ENCODE peak calls at places on chromosomes 4 and X, in five cellular contexts. One of them, this sample, is unnamed.

GRCh38 chr4:64539234-64539849 is 130.1 kb upstream of the TECRL start:
- DNase-seq in WTC11: peak
- DNase-seq in HFFc6: peak
- DNase-seq in ovary: peak
- DNase-seq in thoracic aorta: no peak
- DNase-seq in this sample: no peak

GRCh38 chr4:174483792-174484191 is 38.5 kb downstream of the HPGD start:
- DNase-seq in WTC11: no peak
- DNase-seq in HFFc6: no peak
- DNase-seq in ovary: no peak
- DNase-seq in thoracic aorta: no peak
- DNase-seq in this sample: no peak

GRCh38 chr4:1469596-1470392 is 63.6 kb upstream of the NKX1-1 start:
- DNase-seq in WTC11: peak
- DNase-seq in HFFc6: no peak
- DNase-seq in ovary: no peak
- DNase-seq in thoracic aorta: no peak
- DNase-seq in this sample: peak

GRCh38 chr4:74546020-74546419 is 101.1 kb downstream of the AREG start:
- DNase-seq in WTC11: no peak
- DNase-seq in HFFc6: no peak
- DNase-seq in ovary: no peak
- DNase-seq in thoracic aorta: no peak
- DNase-seq in this sample: no peak

GRCh38 chrX:51804741-51805140 is 61.5 kb downstream of the GSPT2 start:
- DNase-seq in WTC11: no peak
- DNase-seq in HFFc6: no peak
- DNase-seq in ovary: no peak
- DNase-seq in thoracic aorta: no peak
- DNase-seq in this sample: no peak

GRCh38 chr4:52941450-52941849 is 79.3 kb downstream of the RASL11B start:
- DNase-seq in WTC11: no peak
- DNase-seq in HFFc6: no peak
- DNase-seq in ovary: no peak
- DNase-seq in thoracic aorta: no peak
- DNase-seq in this sample: no peak

GRCh38 chrX:130039847-130040246 is 57.4 kb downstream of the BCORL1 start:
- DNase-seq in WTC11: no peak
- DNase-seq in HFFc6: no peak
- DNase-seq in ovary: peak
- DNase-seq in thoracic aorta: no peak
- DNase-seq in this sample: no peak

GRCh38 chr4:184383497-184384055 is 90.8 kb downstream of the IRF2 start:
- DNase-seq in WTC11: no peak
- DNase-seq in HFFc6: peak
- DNase-seq in ovary: peak
- DNase-seq in thoracic aorta: no peak
- DNase-seq in this sample: peak

GRCh38 chrX:21153503-21153902 is 220.7 kb upstream of the CNKSR2 start:
- DNase-seq in WTC11: no peak
- DNase-seq in HFFc6: no peak
- DNase-seq in ovary: no peak
- DNase-seq in thoracic aorta: no peak
- DNase-seq in this sample: no peak

GRCh38 chr4:7900351-7900750 is 39.3 kb downstream of the AFAP1 start:
- DNase-seq in WTC11: no peak
- DNase-seq in HFFc6: no peak
- DNase-seq in ovary: no peak
- DNase-seq in thoracic aorta: no peak
- DNase-seq in this sample: no peak

GRCh38 chrX:104318330-104319009 is 63.7 kb upstream of the ESX1 start:
- DNase-seq in WTC11: no peak
- DNase-seq in HFFc6: peak
- DNase-seq in ovary: no peak
- DNase-seq in thoracic aorta: no peak
- DNase-seq in this sample: no peak

GRCh38 chrX:8711401-8711800 is 20.5 kb downstream of the ANOS1 start:
- DNase-seq in WTC11: no peak
- DNase-seq in HFFc6: no peak
- DNase-seq in ovary: no peak
- DNase-seq in thoracic aorta: no peak
- DNase-seq in this sample: no peak

GRCh38 chr4:111630705-111631104 is 514.5 kb upstream of the FAM241A start:
- DNase-seq in WTC11: no peak
- DNase-seq in HFFc6: peak
- DNase-seq in ovary: no peak
- DNase-seq in thoracic aorta: no peak
- DNase-seq in this sample: no peak
- TF ChIP-seq CTCF in WTC11: no peak
- TF ChIP-seq CTCF in HFFc6: peak
- TF ChIP-seq CTCF in ovary: no peak
- TF ChIP-seq CTCF in thoracic aorta: no peak
- TF ChIP-seq CTCF in this sample: no peak

GRCh38 chr4:89511776-89512175 is 204.2 kb upstream of the GPRIN3 start:
- DNase-seq in WTC11: no peak
- DNase-seq in HFFc6: no peak
- DNase-seq in ovary: no peak
- DNase-seq in thoracic aorta: no peak
- DNase-seq in this sample: no peak
- TF ChIP-seq CTCF in WTC11: no peak
- TF ChIP-seq CTCF in HFFc6: no peak
- TF ChIP-seq CTCF in ovary: no peak
- TF ChIP-seq CTCF in thoracic aorta: no peak
- TF ChIP-seq CTCF in this sample: no peak

GRCh38 chrX:47202877-47203276 is 9.2 kb downstream of the UBA1 start:
- DNase-seq in WTC11: no peak
- DNase-seq in HFFc6: no peak
- DNase-seq in ovary: no peak
- DNase-seq in thoracic aorta: no peak
- DNase-seq in this sample: no peak
- TF ChIP-seq CTCF in WTC11: no peak
- TF ChIP-seq CTCF in HFFc6: no peak
- TF ChIP-seq CTCF in ovary: no peak
- TF ChIP-seq CTCF in thoracic aorta: no peak
- TF ChIP-seq CTCF in this sample: no peak

DNA sequence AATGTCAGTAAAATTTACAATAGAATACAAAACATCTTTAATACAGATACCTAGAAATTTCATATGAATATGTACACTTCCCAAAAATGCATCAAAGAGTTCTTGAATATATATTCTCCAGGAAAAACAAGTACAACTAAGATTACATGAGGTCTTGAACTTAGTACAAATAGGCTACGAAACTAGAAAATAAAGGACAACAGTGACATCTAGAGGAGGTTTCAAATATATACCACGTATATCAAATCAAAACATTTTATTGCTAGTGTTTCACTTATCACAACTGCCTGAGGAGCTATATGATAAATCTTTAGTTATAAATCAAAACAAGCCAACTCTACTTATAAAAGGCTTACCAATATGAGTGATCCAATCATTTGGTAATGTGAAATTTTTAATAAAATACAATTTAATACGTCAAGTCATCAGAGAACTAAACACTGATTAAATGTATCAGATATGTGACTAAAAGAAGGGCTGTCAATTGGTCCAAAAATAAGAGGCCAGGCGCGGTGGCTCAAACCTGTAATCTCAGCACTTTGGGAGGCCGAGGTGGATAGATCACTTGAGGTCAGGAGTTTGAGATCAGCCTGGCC is 36.6 kb downstream of the ANAPC10 start:
- DNase-seq in WTC11: no peak
- DNase-seq in HFFc6: peak
- DNase-seq in ovary: no peak
- DNase-seq in thoracic aorta: no peak
- DNase-seq in this sample: no peak
- TF ChIP-seq CTCF in WTC11: peak
- TF ChIP-seq CTCF in HFFc6: peak
- TF ChIP-seq CTCF in ovary: no peak
- TF ChIP-seq CTCF in thoracic aorta: peak
- TF ChIP-seq CTCF in this sample: peak

DNA sequence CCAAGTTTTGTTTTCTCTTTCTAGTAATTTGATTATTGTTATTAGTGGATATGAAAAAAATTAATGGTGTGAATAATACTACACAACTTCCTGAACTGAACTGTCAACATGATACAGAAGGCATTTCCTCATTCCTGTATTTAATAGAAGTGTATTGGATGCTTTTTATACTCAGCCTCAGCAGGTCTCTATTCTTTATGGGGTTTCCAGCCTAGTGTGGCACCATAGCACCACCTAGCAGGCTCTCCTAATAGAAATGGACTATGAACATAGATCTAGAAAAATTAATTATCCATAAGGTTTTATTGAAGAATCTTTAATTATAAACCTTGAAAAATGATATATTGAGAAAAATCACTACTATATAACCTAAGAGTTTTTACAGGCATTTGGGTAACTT is 52.4 kb downstream of the GLRB start:
- DNase-seq in WTC11: no peak
- DNase-seq in HFFc6: peak
- DNase-seq in ovary: no peak
- DNase-seq in thoracic aorta: no peak
- DNase-seq in this sample: no peak
- TF ChIP-seq CTCF in WTC11: no peak
- TF ChIP-seq CTCF in HFFc6: peak
- TF ChIP-seq CTCF in ovary: no peak
- TF ChIP-seq CTCF in thoracic aorta: peak
- TF ChIP-seq CTCF in this sample: no peak

DNA sequence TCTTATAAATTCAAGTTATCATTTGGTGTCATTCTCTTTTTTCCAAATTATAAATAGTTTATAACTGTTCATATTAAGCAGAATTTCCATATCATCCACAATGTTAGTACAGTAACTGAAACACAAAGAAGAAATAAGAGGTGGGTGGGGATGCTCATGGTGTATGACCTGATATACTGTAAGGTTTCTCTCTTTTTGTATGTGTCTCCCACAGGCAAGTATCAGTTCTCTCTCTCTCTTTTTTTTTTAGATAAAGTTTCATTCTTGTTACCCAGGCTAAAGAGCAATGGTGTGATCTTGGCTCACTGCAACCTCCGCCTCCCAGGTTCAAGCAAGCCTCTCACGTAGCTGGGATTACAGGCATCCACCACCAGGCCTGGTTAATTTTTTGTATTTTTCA is 43.7 kb upstream of the UGT2A3 start:
- DNase-seq in WTC11: no peak
- DNase-seq in HFFc6: no peak
- DNase-seq in ovary: no peak
- DNase-seq in thoracic aorta: no peak
- DNase-seq in this sample: no peak
- TF ChIP-seq CTCF in WTC11: no peak
- TF ChIP-seq CTCF in HFFc6: no peak
- TF ChIP-seq CTCF in ovary: no peak
- TF ChIP-seq CTCF in thoracic aorta: no peak
- TF ChIP-seq CTCF in this sample: no peak

This sample was measured in CD14-positive monocyte.